ENCODE peak calls at places on chromosome 15, in eight cellular contexts. J, Z, X, B, H, Q, V and G are unnamed samples.

GRCh38 chr15:70142322-70143191 is 44.8 kb upstream of the TLE3 start:
- DNase-seq in J (peak), Z (no peak), X (no peak), B (no peak), H (no peak), Q (peak), V (no peak), G (no peak)

GRCh38 chr15:52068004-52068403 is 44.6 kb downstream of the BCL2L10 start:
- DNase-seq in J (no peak), Z (peak), X (no peak), B (no peak), H (no peak), Q (no peak), V (no peak), G (no peak)

GRCh38 chr15:51775967-51776816 is 24.8 kb downstream of the TMOD2 start:
- DNase-seq in J (no peak), Z (peak), X (peak), B (peak), H (peak), Q (peak), V (peak), G (no peak)

GRCh38 chr15:64013179-64014043 is 32.9 kb downstream of the DAPK2 start:
- DNase-seq in J (no peak), Z (peak), X (peak), B (no peak), H (no peak), Q (no peak), V (no peak), G (no peak)

GRCh38 chr15:26771917-26772587 is 814 bp downstream of the GABRB3 start:
- DNase-seq in J (no peak), Z (no peak), X (peak), B (peak), H (no peak), Q (no peak), V (no peak), G (no peak)

GRCh38 chr15:98649621-98649995 is 1.3 kb downstream of the IGF1R start:
- DNase-seq in J (peak), Z (no peak), X (no peak), B (peak), H (peak), Q (no peak), V (no peak), G (peak)

GRCh38 chr15:61871926-61872522 is 188.2 kb downstream of the VPS13C start:
- DNase-seq in J (no peak), Z (peak), X (peak), B (no peak), H (no peak), Q (peak), V (no peak), G (no peak)

GRCh38 chr15:91049378-91050127 is 27.2 kb upstream of the VPS33B start:
- DNase-seq in J (peak), Z (peak), X (peak), B (peak), H (no peak), Q (peak), V (no peak), G (no peak)

GRCh38 chr15:71254503-71254902 is 139.2 kb downstream of the THSD4 start:
- DNase-seq in J (no peak), Z (no peak), X (no peak), B (no peak), H (no peak), Q (no peak), V (no peak), G (no peak)